ENCODE peak calls at places on chromosome 3, in six cellular contexts. W is A673, Y is mesenchymal stem cell, R is adipocyte, E is right cardiac atrium, H is kidney. M is an unnamed sample.

GRCh38 chr3:144128117-144128892 is 156.7 kb downstream of the DIPK2A start:
- DNase-seq in W (peak; percentile 4), Y (no peak), R (no peak), E (no peak), H (no peak), M (peak; percentile 1)

GRCh38 chr3:54874816-54875556 is 52.9 kb downstream of the LRTM1 start:
- DNase-seq in W (no peak), Y (peak; percentile 53), R (peak; percentile 82), E (no peak), H (no peak), M (no peak)

GRCh38 chr3:34669490-34669889 is 871.1 kb downstream of the PDCD6IP start:
- DNase-seq in W (no peak), Y (no peak), R (no peak), E (no peak), H (no peak), M (no peak)

GRCh38 chr3:56917740-56918568 is 116.2 kb upstream of the ARHGEF3 start:
- DNase-seq in W (no peak), Y (no peak), R (no peak), E (no peak), H (no peak), M (no peak)

GRCh38 chr3:190321789-190322603 is at the start of gene CLDN1:
- DNase-seq in W (peak; percentile 95), Y (peak; percentile 80), R (peak; percentile 94), E (peak; percentile 84), H (peak; percentile 94), M (peak; percentile 74)

GRCh38 chr3:87167634-87168456 is 59.3 kb upstream of the CHMP2B start:
- DNase-seq in W (peak; percentile 73), Y (peak; percentile 52), R (peak; percentile 88), E (no peak), H (no peak), M (peak; percentile 35)

GRCh38 chr3:11136871-11137626 is 17.2 kb upstream of the HRH1 start:
- DNase-seq in W (peak; percentile 81), Y (peak; percentile 98), R (peak; percentile 95), E (peak; percentile 68), H (peak; percentile 87), M (peak; percentile 100)

GRCh38 chr3:46541856-46542255 is 24.2 kb downstream of the LRRC2 start:
- DNase-seq in W (no peak), Y (no peak), R (no peak), E (no peak), H (no peak), M (no peak)

GRCh38 chr3:164208846-164209245 is 869.5 kb downstream of the SI start:
- DNase-seq in W (peak; percentile 3), Y (no peak), R (peak; percentile 2), E (peak; percentile 15), H (no peak), M (no peak)

GRCh38 chr3:188052229-188052965 is 101.6 kb upstream of the LPP start:
- DNase-seq in W (peak; percentile 44), Y (no peak), R (no peak), E (peak; percentile 92), H (peak; percentile 95), M (no peak)

GRCh38 chr3:72657666-72658065 is 190.6 kb downstream of the SHQ1 start:
- DNase-seq in W (no peak), Y (no peak), R (no peak), E (no peak), H (no peak), M (peak; percentile 49)

GRCh38 chr3:156382458-156383346 is 172.2 kb downstream of the SSR3 start:
- DNase-seq in W (peak; percentile 70), Y (peak; percentile 30), R (peak; percentile 4), E (no peak), H (no peak), M (no peak)

GRCh38 chr3:195443391-195443989 is 670 bp upstream of the ACAP2 start:
- DNase-seq in W (no peak), Y (no peak), R (no peak), E (no peak), H (no peak), M (no peak)

GRCh38 chr3:56323986-56324420 is 144.3 kb downstream of the ERC2 start:
- DNase-seq in W (peak; percentile 83), Y (peak; percentile 96), R (peak; percentile 57), E (peak; percentile 13), H (no peak), M (no peak)

GRCh38 chr3:125317761-125318496 is 57.2 kb downstream of the ZNF148 start:
- DNase-seq in W (peak; percentile 38), Y (no peak), R (no peak), E (no peak), H (no peak), M (peak; percentile 68)

GRCh38 chr3:62445267-62445666 is 71.9 kb upstream of the FEZF2 start:
- DNase-seq in W (no peak), Y (peak; percentile 15), R (peak; percentile 25), E (no peak), H (no peak), M (no peak)

GRCh38 chr3:170038434-170039110 is 777 bp downstream of the GPR160 start:
- DNase-seq in W (peak; percentile 35), Y (peak; percentile 10), R (peak; percentile 35), E (no peak), H (peak; percentile 76), M (no peak)

GRCh38 chr3:157500232-157500631 is 3.0 kb downstream of the VEPH1 start:
- DNase-seq in W (no peak), Y (no peak), R (no peak), E (no peak), H (no peak), M (no peak)

GRCh38 chr3:139756529-139757103 is 78.8 kb upstream of the NMNAT3 start:
- DNase-seq in W (no peak), Y (no peak), R (no peak), E (no peak), H (no peak), M (no peak)

GRCh38 chr3:31247063-31247447 is 285.7 kb upstream of the STT3B start:
- DNase-seq in W (no peak), Y (no peak), R (no peak), E (no peak), H (no peak), M (no peak)

GRCh38 chr3:71008350-71008923 is 575.1 kb downstream of the FOXP1 start:
- DNase-seq in W (no peak), Y (no peak), R (no peak), E (no peak), H (no peak), M (no peak)

GRCh38 chr3:70882104-70882503 is 569.7 kb upstream of the MDFIC2 start:
- DNase-seq in W (no peak), Y (peak; percentile 60), R (no peak), E (no peak), H (no peak), M (no peak)

GRCh38 chr3:145183261-145183660 is 977.7 kb downstream of the PLOD2 start:
- DNase-seq in W (no peak), Y (no peak), R (peak; percentile 9), E (no peak), H (no peak), M (peak; percentile 38)

GRCh38 chr3:171991166-171991565 is 48.2 kb upstream of the FNDC3B start:
- DNase-seq in W (no peak), Y (peak; percentile 58), R (no peak), E (no peak), H (no peak), M (no peak)

GRCh38 chr3:171984883-171985282 is 54.5 kb upstream of the FNDC3B start:
- DNase-seq in W (no peak), Y (no peak), R (peak; percentile 59), E (no peak), H (no peak), M (no peak)

GRCh38 chr3:171982829-171983228 is 56.5 kb upstream of the FNDC3B start:
- DNase-seq in W (peak; percentile 36), Y (peak; percentile 52), R (peak; percentile 79), E (no peak), H (no peak), M (no peak)

GRCh38 chr3:171986755-171987535 is 52.4 kb upstream of the FNDC3B start:
- DNase-seq in W (no peak), Y (peak; percentile 59), R (no peak), E (no peak), H (no peak), M (no peak)

GRCh38 chr3:171986208-171986607 is 53.2 kb upstream of the FNDC3B start:
- DNase-seq in W (peak; percentile 63), Y (no peak), R (no peak), E (no peak), H (no peak), M (no peak)
- H3K4me1 ChIP-seq in W (peaks cover 16% of the 10 kb centered on the region), Y (no peaks in the 10 kb centered on the region), R (peaks cover 36% of the 10 kb centered on the region), E (no peaks in the 10 kb centered on the region), H (no peaks in the 10 kb centered on the region), M (no peaks in the 10 kb centered on the region)

GRCh38 chr3:108096506-108097325 is 5.9 kb upstream of the CD47 start:
- DNase-seq in W (no peak), Y (no peak), R (no peak), E (no peak), H (no peak), M (peak; percentile 68)
- H3K4me1 ChIP-seq in W (no peaks in the 10 kb centered on the region), Y (peaks cover under 1% of the 10 kb centered on the region), R (peaks cover 4% of the 10 kb centered on the region), E (no peaks in the 10 kb centered on the region), H (no peaks in the 10 kb centered on the region), M (peaks cover 13% of the 10 kb centered on the region)

DNA sequence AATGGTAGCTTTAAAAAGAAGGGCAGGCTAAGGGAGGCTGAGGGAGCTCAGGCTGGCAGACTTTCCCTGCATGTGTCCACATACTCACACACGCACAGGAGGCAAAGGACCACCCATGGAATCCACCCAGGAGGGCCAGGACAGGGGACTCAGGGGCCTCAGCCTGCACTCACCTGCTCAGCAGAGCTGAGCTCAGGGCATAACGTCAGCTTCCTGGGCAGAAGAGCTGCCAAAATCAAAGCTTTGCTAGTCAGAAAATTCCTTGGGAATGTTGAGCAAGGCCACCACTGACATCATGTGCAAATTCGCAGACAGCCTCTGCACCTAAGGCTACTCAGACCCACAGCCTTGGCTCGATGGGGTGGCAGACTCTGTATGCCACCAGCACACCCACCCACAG is 16.4 kb upstream of the ALAS1 start:
- DNase-seq in W (no peak), Y (no peak), R (peak; percentile 53), E (no peak), H (no peak), M (peak; percentile 42)
- H3K4me1 ChIP-seq in W (no peaks in the 10 kb centered on the region), Y (peaks cover 3% of the 10 kb centered on the region), R (peaks cover 26% of the 10 kb centered on the region), E (peaks cover 6% of the 10 kb centered on the region), H (peaks cover 1% of the 10 kb centered on the region), M (no peaks in the 10 kb centered on the region)

GRCh38 chr3:107426223-107426622 is 49.0 kb downstream of the CCDC54 start:
- DNase-seq in W (no peak), Y (no peak), R (no peak), E (no peak), H (no peak), M (no peak)
- H3K4me1 ChIP-seq in W (peaks cover 8% of the 10 kb centered on the region), Y (peaks cover 6% of the 10 kb centered on the region), R (peaks cover 12% of the 10 kb centered on the region), E (peaks cover 2% of the 10 kb centered on the region), H (peaks cover 10% of the 10 kb centered on the region), M (peaks cover 10% of the 10 kb centered on the region)

GRCh38 chr3:15288331-15288726 is 44.1 kb downstream of the SH3BP5 start:
- DNase-seq in W (no peak), Y (no peak), R (no peak), E (no peak), H (no peak), M (no peak)
- H3K4me1 ChIP-seq in W (peaks cover 29% of the 10 kb centered on the region), Y (peaks cover 6% of the 10 kb centered on the region), R (peaks cover 42% of the 10 kb centered on the region), E (peaks cover 17% of the 10 kb centered on the region), H (peaks cover 23% of the 10 kb centered on the region), M (no peaks in the 10 kb centered on the region)

M was measured in foreskin keratinocyte.